ENCODE peak calls at places on chromosomes 13 and 19, in five cellular contexts. One of them, this sample, is unnamed.

GRCh38 chr13:21849323-21849722 is 178.4 kb downstream of the FGF9 start:
- DNase-seq in tibial nerve: no peak
- DNase-seq in CD8-positive, alpha-beta T cell: no peak
- DNase-seq in hepatocyte: peak; percentile 64
- DNase-seq in heart left ventricle: no peak
- DNase-seq in this sample: peak; percentile 44

GRCh38 chr19:35357867-35358573 is at the start of gene FFAR3:
- DNase-seq in heart left ventricle: peak; percentile 56
- DNase-seq in tibial nerve: no peak
- DNase-seq in CD8-positive, alpha-beta T cell: no peak
- DNase-seq in hepatocyte: no peak
- DNase-seq in this sample: peak; percentile 88

GRCh38 chr13:93409001-93409400 is 182.4 kb downstream of the GPC6 start:
- DNase-seq in hepatocyte: no peak
- DNase-seq in heart left ventricle: no peak
- DNase-seq in tibial nerve: no peak
- DNase-seq in CD8-positive, alpha-beta T cell: no peak
- DNase-seq in this sample: no peak

GRCh38 chr19:28726533-28726932 is 486.4 kb downstream of the UQCRFS1 start:
- DNase-seq in heart left ventricle: no peak
- DNase-seq in CD8-positive, alpha-beta T cell: no peak
- DNase-seq in tibial nerve: no peak
- DNase-seq in hepatocyte: no peak
- DNase-seq in this sample: no peak

GRCh38 chr19:41546386-41546789 is 29.6 kb upstream of the CEACAM21 start:
- DNase-seq in heart left ventricle: no peak
- DNase-seq in CD8-positive, alpha-beta T cell: no peak
- DNase-seq in tibial nerve: no peak
- DNase-seq in hepatocyte: no peak
- DNase-seq in this sample: no peak

GRCh38 chr19:38862321-38863059 is 12.7 kb upstream of the HNRNPL start:
- DNase-seq in CD8-positive, alpha-beta T cell: no peak
- DNase-seq in tibial nerve: no peak
- DNase-seq in hepatocyte: peak; percentile 78
- DNase-seq in heart left ventricle: peak; percentile 47
- DNase-seq in this sample: peak; percentile 81

GRCh38 chr19:35851213-35852028 is 883 bp downstream of the NPHS1 start:
- DNase-seq in tibial nerve: no peak
- DNase-seq in heart left ventricle: no peak
- DNase-seq in hepatocyte: peak; percentile 36
- DNase-seq in CD8-positive, alpha-beta T cell: no peak
- DNase-seq in this sample: no peak

GRCh38 chr19:17784201-17785008 is 10.5 kb upstream of the B3GNT3 start:
- DNase-seq in CD8-positive, alpha-beta T cell: peak; percentile 61
- DNase-seq in heart left ventricle: peak; percentile 58
- DNase-seq in tibial nerve: no peak
- DNase-seq in hepatocyte: peak; percentile 84
- DNase-seq in this sample: peak; percentile 87

GRCh38 chr13:57666554-57666953 is 35.0 kb downstream of the PCDH17 start:
- DNase-seq in tibial nerve: no peak
- DNase-seq in hepatocyte: no peak
- DNase-seq in heart left ventricle: no peak
- DNase-seq in CD8-positive, alpha-beta T cell: no peak
- DNase-seq in this sample: no peak

GRCh38 chr13:21121616-21122015 is 54.7 kb downstream of the SKA3 start:
- DNase-seq in CD8-positive, alpha-beta T cell: no peak
- DNase-seq in heart left ventricle: no peak
- DNase-seq in tibial nerve: no peak
- DNase-seq in hepatocyte: no peak
- DNase-seq in this sample: no peak

GRCh38 chr13:42553098-42554046 is 20.6 kb upstream of the TNFSF11 start:
- DNase-seq in heart left ventricle: no peak
- DNase-seq in hepatocyte: peak; percentile 56
- DNase-seq in tibial nerve: no peak
- DNase-seq in CD8-positive, alpha-beta T cell: no peak
- DNase-seq in this sample: no peak

GRCh38 chr13:52454459-52454824 is 836 bp upstream of the CKAP2 start:
- DNase-seq in heart left ventricle: no peak
- DNase-seq in CD8-positive, alpha-beta T cell: no peak
- DNase-seq in tibial nerve: no peak
- DNase-seq in hepatocyte: peak; percentile 29
- DNase-seq in this sample: no peak

GRCh38 chr13:113960276-113960948 is 13.5 kb downstream of the C13orf46 start:
- DNase-seq in CD8-positive, alpha-beta T cell: no peak
- DNase-seq in hepatocyte: no peak
- DNase-seq in tibial nerve: no peak
- DNase-seq in heart left ventricle: peak; percentile 6
- DNase-seq in this sample: no peak

GRCh38 chr19:56637976-56638555 is 4.9 kb upstream of the SMIM17 start:
- DNase-seq in hepatocyte: peak; percentile 70
- DNase-seq in CD8-positive, alpha-beta T cell: peak; percentile 1
- DNase-seq in heart left ventricle: peak; percentile 87
- DNase-seq in tibial nerve: no peak
- DNase-seq in this sample: peak; percentile 89

GRCh38 chr19:756232-756631 is 5.3 kb downstream of the MISP start:
- DNase-seq in hepatocyte: no peak
- DNase-seq in tibial nerve: no peak
- DNase-seq in CD8-positive, alpha-beta T cell: no peak
- DNase-seq in heart left ventricle: no peak
- DNase-seq in this sample: peak; percentile 62

GRCh38 chr13:73984949-73985691 is 149.1 kb downstream of the KLF12 start:
- DNase-seq in heart left ventricle: peak; percentile 59
- DNase-seq in CD8-positive, alpha-beta T cell: peak; percentile 53
- DNase-seq in tibial nerve: no peak
- DNase-seq in hepatocyte: no peak
- DNase-seq in this sample: no peak

GRCh38 chr19:36006955-36007354 is 1.7 kb downstream of the SYNE4 start:
- DNase-seq in CD8-positive, alpha-beta T cell: no peak
- DNase-seq in tibial nerve: no peak
- DNase-seq in heart left ventricle: no peak
- DNase-seq in hepatocyte: no peak
- DNase-seq in this sample: no peak

GRCh38 chr13:108609353-108609752 is 20.1 kb upstream of the MYO16 start:
- DNase-seq in CD8-positive, alpha-beta T cell: no peak
- DNase-seq in tibial nerve: no peak
- DNase-seq in heart left ventricle: no peak
- DNase-seq in hepatocyte: peak; percentile 37
- DNase-seq in this sample: peak; percentile 41

GRCh38 chr19:44142014-44142523 is 715 bp downstream of the ZNF234 start:
- DNase-seq in tibial nerve: no peak
- DNase-seq in heart left ventricle: no peak
- DNase-seq in hepatocyte: peak; percentile 16
- DNase-seq in CD8-positive, alpha-beta T cell: no peak
- DNase-seq in this sample: peak; percentile 17

GRCh38 chr13:44249439-44249838 is 124.2 kb upstream of the SERP2 start:
- DNase-seq in CD8-positive, alpha-beta T cell: no peak
- DNase-seq in heart left ventricle: peak; percentile 41
- DNase-seq in hepatocyte: peak; percentile 49
- DNase-seq in tibial nerve: peak; percentile 46
- DNase-seq in this sample: no peak

GRCh38 chr13:96860829-96861228 is 133.4 kb downstream of the OXGR1 start:
- DNase-seq in tibial nerve: no peak
- DNase-seq in heart left ventricle: no peak
- DNase-seq in CD8-positive, alpha-beta T cell: no peak
- DNase-seq in hepatocyte: no peak
- DNase-seq in this sample: no peak

GRCh38 chr13:41457589-41458186 is 338 bp downstream of the RGCC start:
- DNase-seq in CD8-positive, alpha-beta T cell: no peak
- DNase-seq in tibial nerve: no peak
- DNase-seq in heart left ventricle: no peak
- DNase-seq in hepatocyte: peak; percentile 13
- DNase-seq in this sample: no peak

GRCh38 chr19:40312533-40312932 is 27.4 kb upstream of the AKT2 start:
- DNase-seq in CD8-positive, alpha-beta T cell: no peak
- DNase-seq in heart left ventricle: no peak
- DNase-seq in tibial nerve: no peak
- DNase-seq in hepatocyte: no peak
- DNase-seq in this sample: no peak

GRCh38 chr19:18633321-18633720 is 3.5 kb upstream of the KLHL26 start:
- DNase-seq in CD8-positive, alpha-beta T cell: no peak
- DNase-seq in tibial nerve: no peak
- DNase-seq in hepatocyte: no peak
- DNase-seq in heart left ventricle: no peak
- DNase-seq in this sample: no peak

GRCh38 chr19:47045867-47046470 is 2.5 kb downstream of the TMEM160 start:
- DNase-seq in hepatocyte: no peak
- DNase-seq in CD8-positive, alpha-beta T cell: no peak
- DNase-seq in heart left ventricle: no peak
- DNase-seq in tibial nerve: no peak
- DNase-seq in this sample: no peak

GRCh38 chr19:917323-918151 is at the start of gene KISS1R:
- DNase-seq in hepatocyte: peak; percentile 74
- DNase-seq in CD8-positive, alpha-beta T cell: no peak
- DNase-seq in tibial nerve: no peak
- DNase-seq in heart left ventricle: no peak
- DNase-seq in this sample: peak; percentile 50

GRCh38 chr19:35330475-35330874 is 1.5 kb downstream of the CD22 start:
- DNase-seq in CD8-positive, alpha-beta T cell: no peak
- DNase-seq in heart left ventricle: peak; percentile 1
- DNase-seq in hepatocyte: no peak
- DNase-seq in tibial nerve: no peak
- DNase-seq in this sample: no peak

GRCh38 chr13:20565120-20565736 is 1.7 kb upstream of the IFT88 start:
- DNase-seq in CD8-positive, alpha-beta T cell: no peak
- DNase-seq in tibial nerve: no peak
- DNase-seq in heart left ventricle: no peak
- DNase-seq in hepatocyte: no peak
- DNase-seq in this sample: peak; percentile 14

GRCh38 chr13:113061271-113061625 is 44.3 kb upstream of the F7 start:
- DNase-seq in CD8-positive, alpha-beta T cell: no peak
- DNase-seq in tibial nerve: no peak
- DNase-seq in heart left ventricle: no peak
- DNase-seq in hepatocyte: no peak
- DNase-seq in this sample: no peak

GRCh38 chr19:41995959-41996797 is 2.1 kb upstream of the ATP1A3 start:
- DNase-seq in heart left ventricle: no peak
- DNase-seq in tibial nerve: no peak
- DNase-seq in CD8-positive, alpha-beta T cell: no peak
- DNase-seq in hepatocyte: no peak
- DNase-seq in this sample: peak; percentile 58

GRCh38 chr13:105920375-105920774 is 615.1 kb downstream of the EFNB2 start:
- DNase-seq in heart left ventricle: no peak
- DNase-seq in hepatocyte: peak; percentile 44
- DNase-seq in CD8-positive, alpha-beta T cell: no peak
- DNase-seq in tibial nerve: no peak
- DNase-seq in this sample: no peak

GRCh38 chr19:18436651-18437478 is 1.1 kb downstream of the ISYNA1 start:
- DNase-seq in tibial nerve: no peak
- DNase-seq in heart left ventricle: peak; percentile 87
- DNase-seq in CD8-positive, alpha-beta T cell: peak; percentile 77
- DNase-seq in hepatocyte: peak; percentile 92
- DNase-seq in this sample: peak; percentile 96

GRCh38 chr13:113937497-113938140 is 36.3 kb downstream of the C13orf46 start:
- DNase-seq in heart left ventricle: no peak
- DNase-seq in hepatocyte: no peak
- DNase-seq in tibial nerve: no peak
- DNase-seq in CD8-positive, alpha-beta T cell: no peak
- DNase-seq in this sample: no peak

GRCh38 chr13:64075543-64076271 is 2660.1 kb upstream of the PCDH20 start:
- DNase-seq in heart left ventricle: no peak
- DNase-seq in tibial nerve: no peak
- DNase-seq in hepatocyte: no peak
- DNase-seq in CD8-positive, alpha-beta T cell: no peak
- DNase-seq in this sample: no peak

DNA sequence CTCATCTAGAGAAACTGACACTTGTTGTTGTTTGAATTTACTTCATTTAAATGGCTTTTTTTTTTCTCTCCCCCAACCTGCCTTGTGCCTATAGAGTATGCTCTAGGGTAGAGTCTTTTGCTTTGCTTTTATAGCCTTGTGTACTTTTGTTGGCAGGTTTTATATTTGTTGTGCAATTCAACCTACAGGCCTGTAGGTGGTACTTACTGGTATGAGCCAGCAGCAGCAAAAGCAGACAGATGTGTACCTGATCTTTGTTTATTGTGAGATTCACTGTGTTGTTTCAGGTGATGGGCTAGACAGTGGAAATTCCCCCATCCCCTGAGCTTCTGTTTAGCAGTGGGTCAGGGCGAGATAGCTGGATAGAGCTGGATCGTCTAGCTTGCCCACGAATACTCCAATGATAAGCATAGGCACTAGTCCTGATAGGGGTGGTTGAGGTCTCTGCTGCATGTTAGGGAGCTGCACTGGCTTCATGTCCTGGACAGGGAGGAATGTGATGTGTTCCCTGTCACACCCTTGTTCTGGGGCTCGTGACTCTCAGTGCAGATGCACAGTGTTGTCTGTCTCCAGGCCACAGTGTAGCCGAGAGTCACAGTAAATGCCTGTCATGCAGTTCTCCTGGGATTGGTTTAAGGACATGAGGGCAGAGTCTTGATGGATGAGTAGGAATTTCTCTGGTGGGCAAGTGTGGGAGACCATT is 21.3 kb downstream of the DNAJC3 start:
- DNase-seq in heart left ventricle: no peak
- DNase-seq in CD8-positive, alpha-beta T cell: no peak
- DNase-seq in tibial nerve: no peak
- DNase-seq in hepatocyte: peak; percentile 19
- DNase-seq in this sample: no peak
- TF ChIP-seq CTCF in heart left ventricle: no peak
- TF ChIP-seq CTCF in CD8-positive, alpha-beta T cell: peak; percentile 18
- TF ChIP-seq CTCF in tibial nerve: no peak
- TF ChIP-seq CTCF in hepatocyte: no peak
- TF ChIP-seq CTCF in this sample: peak; percentile 29

GRCh38 chr19:31049431-31049830 is 299.8 kb downstream of the TSHZ3 start:
- DNase-seq in hepatocyte: no peak
- DNase-seq in tibial nerve: no peak
- DNase-seq in heart left ventricle: no peak
- DNase-seq in CD8-positive, alpha-beta T cell: no peak
- DNase-seq in this sample: no peak
- H3K4me1 ChIP-seq in hepatocyte: no peaks in the 10 kb centered on the region
- H3K4me1 ChIP-seq in tibial nerve: no peaks in the 10 kb centered on the region
- H3K4me1 ChIP-seq in heart left ventricle: no peaks in the 10 kb centered on the region
- H3K4me1 ChIP-seq in CD8-positive, alpha-beta T cell: no peaks in the 10 kb centered on the region
- H3K4me1 ChIP-seq in this sample: no peaks in the 10 kb centered on the region

GRCh38 chr19:49488046-49488862 is 846 bp downstream of the RPL13A start:
- DNase-seq in hepatocyte: peak; percentile 8
- DNase-seq in tibial nerve: no peak
- DNase-seq in heart left ventricle: no peak
- DNase-seq in CD8-positive, alpha-beta T cell: no peak
- DNase-seq in this sample: no peak

GRCh38 chr19:49490287-49491029 is 3.0 kb downstream of the RPL13A start:
- DNase-seq in heart left ventricle: no peak
- DNase-seq in tibial nerve: no peak
- DNase-seq in CD8-positive, alpha-beta T cell: no peak
- DNase-seq in hepatocyte: no peak
- DNase-seq in this sample: no peak

GRCh38 chr19:49488863-49489537 is 1.6 kb downstream of the RPL13A start:
- DNase-seq in tibial nerve: no peak
- DNase-seq in CD8-positive, alpha-beta T cell: no peak
- DNase-seq in hepatocyte: no peak
- DNase-seq in heart left ventricle: no peak
- DNase-seq in this sample: no peak

GRCh38 chr19:49491030-49491803 is 3.8 kb downstream of the RPL13A start:
- DNase-seq in CD8-positive, alpha-beta T cell: no peak
- DNase-seq in hepatocyte: no peak
- DNase-seq in heart left ventricle: no peak
- DNase-seq in tibial nerve: no peak
- DNase-seq in this sample: no peak

GRCh38 chr19:49489601-49490167 is 2.3 kb downstream of the RPL13A start:
- DNase-seq in hepatocyte: no peak
- DNase-seq in tibial nerve: no peak
- DNase-seq in heart left ventricle: no peak
- DNase-seq in CD8-positive, alpha-beta T cell: no peak
- DNase-seq in this sample: no peak
- TF ChIP-seq CTCF in hepatocyte: no peak
- TF ChIP-seq CTCF in tibial nerve: no peak
- TF ChIP-seq CTCF in heart left ventricle: no peak
- TF ChIP-seq CTCF in CD8-positive, alpha-beta T cell: no peak
- TF ChIP-seq CTCF in this sample: peak; percentile 39

GRCh38 chr19:7410946-7411345 is 62.2 kb downstream of the ARHGEF18 start:
- DNase-seq in tibial nerve: no peak
- DNase-seq in hepatocyte: no peak
- DNase-seq in CD8-positive, alpha-beta T cell: no peak
- DNase-seq in heart left ventricle: no peak
- DNase-seq in this sample: no peak
- H3K4me1 ChIP-seq in tibial nerve: peaks cover 13% of the 10 kb centered on the region
- H3K4me1 ChIP-seq in hepatocyte: peaks cover 8% of the 10 kb centered on the region
- H3K4me1 ChIP-seq in CD8-positive, alpha-beta T cell: peaks cover 10% of the 10 kb centered on the region
- H3K4me1 ChIP-seq in heart left ventricle: peaks cover 3% of the 10 kb centered on the region
- H3K4me1 ChIP-seq in this sample: no peaks in the 10 kb centered on the region

This sample was measured in A673.